ENCODE peak calls at places on chromosome 7, in ten cellular contexts. N is neural progenitor cell, J is cardiac fibroblast, A is Peyer's patch, R is brain microvascular endothelial cell, X is heart right ventricle, D is fibroblast of mammary gland, M is dorsolateral prefrontal cortex, Z is endothelial cell, V is osteoblast. K is an unnamed sample.
A peak's percentile ranks its signal among the peaks of the same experiment; 100 is the strongest.

GRCh38 chr7:108157606-108158330 is 27.6 kb upstream of the LAMB4 start:
- DNase-seq in R (no peak), Z (no peak), X (no peak), D (no peak), N (no peak), M (no peak), V (no peak), A (no peak), J (no peak), K (no peak)

GRCh38 chr7:130483036-130483435 is 8.8 kb upstream of the MEST start:
- DNase-seq in Z (no peak), J (no peak), R (no peak), V (no peak), D (no peak), M (no peak), A (no peak), X (no peak), N (no peak), K (no peak)

GRCh38 chr7:450741-451140 is 68.9 kb downstream of the PDGFA start:
- DNase-seq in A (no peak), V (no peak), M (no peak), N (no peak), Z (no peak), X (no peak), R (no peak), D (no peak), J (no peak), K (no peak)

GRCh38 chr7:144780071-144780608 is 55.7 kb downstream of the TPK1 start:
- DNase-seq in V (no peak), D (peak; percentile 56), A (no peak), Z (no peak), J (peak; percentile 22), M (no peak), R (no peak), X (no peak), N (no peak), K (no peak)

GRCh38 chr7:50633414-50633710 is 68.2 kb upstream of the DDC start:
- DNase-seq in D (no peak), N (no peak), Z (no peak), J (no peak), A (no peak), V (no peak), R (no peak), X (no peak), M (no peak), K (no peak)

GRCh38 chr7:25350074-25350473 is 121.8 kb upstream of the NPVF start:
- DNase-seq in M (no peak), V (no peak), A (no peak), R (no peak), Z (no peak), J (no peak), D (no peak), N (no peak), X (no peak), K (no peak)

GRCh38 chr7:158386866-158387820 is 200.5 kb downstream of the PTPRN2 start:
- DNase-seq in X (no peak), A (no peak), N (no peak), V (peak; percentile 67), D (no peak), J (no peak), M (no peak), R (no peak), Z (no peak), K (no peak)

GRCh38 chr7:874036-874749 is 2.2 kb upstream of the GET4 start:
- DNase-seq in R (no peak), A (no peak), X (no peak), N (no peak), D (no peak), V (no peak), M (no peak), Z (no peak), J (peak; percentile 49), K (no peak)

GRCh38 chr7:101420436-101420835 is 57.8 kb downstream of the COL26A1 start:
- DNase-seq in J (no peak), X (no peak), N (peak; percentile 52), Z (no peak), R (no peak), V (no peak), A (no peak), D (no peak), M (no peak), K (no peak)

GRCh38 chr7:157963526-157963925 is 624.1 kb downstream of the PTPRN2 start:
- DNase-seq in J (no peak), M (no peak), A (no peak), V (no peak), N (no peak), R (no peak), D (no peak), X (no peak), Z (no peak), K (no peak)

GRCh38 chr7:152896217-152896616 is 136.7 kb downstream of the ACTR3B start:
- DNase-seq in Z (no peak), N (no peak), J (no peak), V (no peak), X (no peak), M (no peak), D (no peak), A (no peak), R (no peak), K (no peak)

GRCh38 chr7:152902054-152902453 is 142.5 kb downstream of the ACTR3B start:
- DNase-seq in J (no peak), N (no peak), Z (no peak), M (no peak), R (no peak), D (no peak), X (no peak), A (no peak), V (peak; percentile 25), K (no peak)

GRCh38 chr7:152897401-152897800 is 137.8 kb downstream of the ACTR3B start:
- DNase-seq in J (no peak), A (no peak), V (no peak), N (no peak), R (no peak), M (no peak), Z (no peak), D (no peak), X (no peak), K (no peak)

GRCh38 chr7:152899004-152899403 is 139.5 kb downstream of the ACTR3B start:
- DNase-seq in V (peak; percentile 50), D (no peak), Z (no peak), N (no peak), A (no peak), R (no peak), X (no peak), M (no peak), J (no peak), K (no peak)

DNA sequence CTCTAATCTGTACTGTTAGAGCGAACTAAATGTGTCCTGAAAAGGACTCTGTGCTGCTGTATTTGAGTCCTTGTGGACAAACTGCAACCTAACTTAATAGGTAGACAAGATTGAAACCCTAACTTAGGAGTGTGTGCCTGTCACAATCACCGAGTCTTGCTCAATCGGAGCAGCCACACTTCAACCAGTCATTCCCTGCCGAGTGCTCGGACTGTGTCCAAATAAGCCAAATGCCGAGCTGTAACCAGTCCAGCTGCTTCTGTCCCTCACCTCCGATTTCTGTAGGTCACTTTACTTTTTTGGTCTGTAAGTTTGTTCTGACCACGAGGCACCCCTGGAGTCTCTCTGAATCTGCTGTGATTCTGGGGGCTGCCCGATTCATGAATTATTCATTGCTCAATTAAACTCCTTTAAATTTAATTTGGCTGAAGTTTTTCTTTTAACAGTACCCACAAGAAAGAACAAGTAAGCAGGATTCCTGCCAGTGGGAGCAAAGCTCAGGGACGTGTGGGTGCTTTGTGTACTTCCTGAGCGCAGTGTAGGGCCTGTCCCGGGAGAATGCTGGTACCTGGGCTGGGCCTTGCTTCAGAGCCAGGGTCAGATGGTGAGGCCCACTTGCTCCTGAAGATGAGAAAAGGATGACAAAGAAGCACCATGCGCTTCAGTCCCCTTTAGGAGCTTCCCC is 140.1 kb downstream of the ACTR3B start:
- DNase-seq in V (no peak), N (no peak), M (no peak), J (peak; percentile 9), A (no peak), R (no peak), D (peak; percentile 45), X (peak; percentile 40), Z (no peak), K (no peak)
- TF ChIP-seq CTCF in V (no peak), N (no peak), M (no peak), J (no peak), A (no peak), R (no peak), D (no peak), X (no peak), Z (no peak), K (no peak)

GRCh38 chr7:128039487-128040099 is 8.4 kb upstream of the LRRC4 start:
- DNase-seq in A (no peak), J (no peak), M (no peak), Z (no peak), N (no peak), D (no peak), V (no peak), X (no peak), R (no peak), K (no peak)
- TF ChIP-seq CTCF in A (no peak), J (no peak), M (no peak), Z (no peak), N (no peak), D (no peak), V (no peak), X (no peak), R (no peak), K (no peak)

DNA sequence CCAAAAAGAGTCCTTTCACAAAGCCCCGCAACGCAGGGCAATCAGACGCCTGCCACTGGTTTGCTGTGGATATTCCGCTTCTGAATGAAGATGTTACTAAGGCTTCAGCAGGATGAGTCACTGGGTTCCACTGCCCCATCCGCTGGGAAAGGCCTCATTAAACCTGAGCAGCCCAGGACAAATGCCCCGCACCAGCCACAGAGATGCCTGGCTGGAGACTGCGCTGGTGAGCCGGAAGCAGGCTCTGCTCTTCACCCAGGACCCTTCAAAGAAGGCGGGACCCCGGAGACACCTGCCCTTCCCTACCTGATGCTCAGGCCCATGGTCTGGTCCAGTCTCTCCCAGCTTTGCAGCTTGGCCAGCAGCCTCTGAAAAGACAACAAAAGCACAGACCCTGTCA is 19.8 kb downstream of the MAD1L1 start:
- DNase-seq in Z (no peak), X (no peak), N (no peak), R (no peak), V (peak; percentile 74), A (no peak), D (no peak), M (no peak), J (no peak), K (no peak)
- TF ChIP-seq CTCF in Z (no peak), X (no peak), N (no peak), R (no peak), V (no peak), A (no peak), D (no peak), M (no peak), J (no peak), K (no peak)

DNA sequence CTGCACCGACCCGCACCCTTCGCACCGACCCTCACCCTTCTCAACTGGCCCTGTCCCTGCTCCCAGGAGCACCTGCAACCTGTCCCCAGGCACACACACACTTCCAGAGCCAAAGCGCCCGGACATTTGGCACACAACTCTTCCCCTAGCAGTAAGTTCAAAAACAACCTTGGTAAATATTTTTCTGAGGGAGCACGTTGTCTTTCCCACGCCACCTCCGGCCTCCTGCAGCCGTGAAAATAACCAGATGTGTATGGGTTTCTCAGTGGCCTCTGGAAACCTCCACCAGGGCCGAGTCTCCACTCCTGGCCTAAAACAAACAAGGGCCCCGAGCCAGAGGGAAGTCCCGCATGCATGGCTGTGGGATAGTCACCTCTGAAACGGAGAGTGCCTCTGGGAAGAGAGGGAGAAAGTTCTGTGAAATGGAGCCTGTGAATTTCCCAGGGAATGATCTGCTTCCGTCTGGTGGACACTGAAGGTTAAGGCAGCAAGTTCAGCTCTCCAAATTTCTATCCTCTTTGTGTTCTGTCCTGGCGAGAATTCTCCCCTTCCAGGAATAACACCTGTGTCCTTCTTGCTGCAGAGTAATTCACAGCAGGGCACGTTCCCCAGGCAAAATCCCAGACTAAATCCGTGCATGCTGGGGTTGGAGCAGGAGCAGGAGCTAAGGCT is 15.8 kb downstream of the PODXL start:
- DNase-seq in R (no peak), X (peak; percentile 62), J (peak; percentile 11), M (no peak), V (peak; percentile 69), D (no peak), A (no peak), N (no peak), Z (no peak), K (no peak)
- TF ChIP-seq CTCF in R (peak; percentile 44), X (peak; percentile 37), J (peak; percentile 26), M (no peak), V (peak; percentile 29), D (no peak), A (no peak), N (no peak), Z (no peak), K (no peak)